ENCODE peak calls at places on chromosomes 13 and 19, in ten cellular contexts. One of them, this sample, is unnamed.

GRCh38 chr19:29851769-29852521 is 40.2 kb downstream of the CCNE1 start:
- DNase-seq in HFF-Myc: no peak
- DNase-seq in CD8-positive, alpha-beta T cell: no peak
- DNase-seq in uterus: no peak
- DNase-seq in AG09319: no peak
- DNase-seq in tibial artery: no peak
- DNase-seq in omental fat pad: no peak
- DNase-seq in BJ: no peak
- DNase-seq in AG10803: no peak
- DNase-seq in lower lobe of right lung: no peak
- DNase-seq in this sample: no peak

GRCh38 chr13:52738719-52739467 is 727 bp downstream of the CNMD start:
- DNase-seq in lower lobe of right lung: no peak
- DNase-seq in AG09319: no peak
- DNase-seq in uterus: no peak
- DNase-seq in tibial artery: no peak
- DNase-seq in HFF-Myc: no peak
- DNase-seq in CD8-positive, alpha-beta T cell: peak
- DNase-seq in AG10803: no peak
- DNase-seq in BJ: no peak
- DNase-seq in omental fat pad: no peak
- DNase-seq in this sample: peak

GRCh38 chr13:74158028-74158427 is 23.8 kb upstream of the KLF12 start:
- DNase-seq in HFF-Myc: no peak
- DNase-seq in lower lobe of right lung: no peak
- DNase-seq in AG09319: peak
- DNase-seq in omental fat pad: no peak
- DNase-seq in CD8-positive, alpha-beta T cell: no peak
- DNase-seq in tibial artery: no peak
- DNase-seq in BJ: no peak
- DNase-seq in uterus: peak
- DNase-seq in AG10803: no peak
- DNase-seq in this sample: no peak

GRCh38 chr13:74132768-74133656 is 1.2 kb downstream of the KLF12 start:
- DNase-seq in lower lobe of right lung: peak
- DNase-seq in BJ: no peak
- DNase-seq in AG10803: peak
- DNase-seq in HFF-Myc: no peak
- DNase-seq in CD8-positive, alpha-beta T cell: peak
- DNase-seq in tibial artery: peak
- DNase-seq in uterus: peak
- DNase-seq in omental fat pad: no peak
- DNase-seq in AG09319: no peak
- DNase-seq in this sample: peak

GRCh38 chr13:25423831-25424230 is 52.1 kb downstream of the ATP8A2 start:
- DNase-seq in uterus: no peak
- DNase-seq in omental fat pad: no peak
- DNase-seq in CD8-positive, alpha-beta T cell: no peak
- DNase-seq in BJ: no peak
- DNase-seq in AG10803: no peak
- DNase-seq in lower lobe of right lung: no peak
- DNase-seq in HFF-Myc: no peak
- DNase-seq in tibial artery: no peak
- DNase-seq in AG09319: no peak
- DNase-seq in this sample: no peak

GRCh38 chr19:46390866-46391265 is 22.5 kb downstream of the CCDC8 start:
- DNase-seq in AG09319: no peak
- DNase-seq in tibial artery: no peak
- DNase-seq in BJ: no peak
- DNase-seq in CD8-positive, alpha-beta T cell: no peak
- DNase-seq in lower lobe of right lung: peak
- DNase-seq in omental fat pad: no peak
- DNase-seq in uterus: no peak
- DNase-seq in HFF-Myc: no peak
- DNase-seq in AG10803: peak
- DNase-seq in this sample: no peak

GRCh38 chr13:34207872-34208271 is 389.9 kb downstream of the RFC3 start:
- DNase-seq in HFF-Myc: no peak
- DNase-seq in CD8-positive, alpha-beta T cell: no peak
- DNase-seq in BJ: peak
- DNase-seq in lower lobe of right lung: no peak
- DNase-seq in AG10803: peak
- DNase-seq in uterus: no peak
- DNase-seq in omental fat pad: no peak
- DNase-seq in tibial artery: no peak
- DNase-seq in AG09319: no peak
- DNase-seq in this sample: no peak

GRCh38 chr19:50449236-50449899 is 16.7 kb downstream of the MYBPC2 start:
- DNase-seq in tibial artery: no peak
- DNase-seq in AG10803: no peak
- DNase-seq in omental fat pad: no peak
- DNase-seq in HFF-Myc: no peak
- DNase-seq in lower lobe of right lung: no peak
- DNase-seq in uterus: no peak
- DNase-seq in AG09319: no peak
- DNase-seq in CD8-positive, alpha-beta T cell: no peak
- DNase-seq in BJ: no peak
- DNase-seq in this sample: no peak

GRCh38 chr13:37270206-37271001 is 164.9 kb upstream of the CSNK1A1L start:
- DNase-seq in CD8-positive, alpha-beta T cell: no peak
- DNase-seq in tibial artery: no peak
- DNase-seq in HFF-Myc: no peak
- DNase-seq in AG10803: peak
- DNase-seq in uterus: no peak
- DNase-seq in BJ: no peak
- DNase-seq in lower lobe of right lung: no peak
- DNase-seq in omental fat pad: no peak
- DNase-seq in AG09319: no peak
- DNase-seq in this sample: no peak

GRCh38 chr13:52128714-52129700 is at the start of gene NEK5:
- DNase-seq in CD8-positive, alpha-beta T cell: peak
- DNase-seq in HFF-Myc: peak
- DNase-seq in lower lobe of right lung: peak
- DNase-seq in omental fat pad: peak
- DNase-seq in AG10803: peak
- DNase-seq in AG09319: no peak
- DNase-seq in uterus: peak
- DNase-seq in tibial artery: peak
- DNase-seq in BJ: no peak
- DNase-seq in this sample: peak

GRCh38 chr13:52925221-52925620 is 76.8 kb upstream of the PCDH8 start:
- DNase-seq in tibial artery: no peak
- DNase-seq in CD8-positive, alpha-beta T cell: no peak
- DNase-seq in AG09319: no peak
- DNase-seq in lower lobe of right lung: no peak
- DNase-seq in omental fat pad: no peak
- DNase-seq in uterus: no peak
- DNase-seq in HFF-Myc: no peak
- DNase-seq in BJ: no peak
- DNase-seq in AG10803: no peak
- DNase-seq in this sample: no peak

GRCh38 chr13:40970803-40971202 is 48.3 kb downstream of the ELF1 start:
- DNase-seq in lower lobe of right lung: no peak
- DNase-seq in tibial artery: no peak
- DNase-seq in AG09319: no peak
- DNase-seq in BJ: no peak
- DNase-seq in uterus: no peak
- DNase-seq in CD8-positive, alpha-beta T cell: no peak
- DNase-seq in omental fat pad: no peak
- DNase-seq in AG10803: no peak
- DNase-seq in HFF-Myc: no peak
- DNase-seq in this sample: no peak

GRCh38 chr13:40975441-40975840 is 43.7 kb downstream of the ELF1 start:
- DNase-seq in tibial artery: no peak
- DNase-seq in BJ: no peak
- DNase-seq in CD8-positive, alpha-beta T cell: no peak
- DNase-seq in uterus: no peak
- DNase-seq in HFF-Myc: no peak
- DNase-seq in omental fat pad: no peak
- DNase-seq in AG10803: no peak
- DNase-seq in AG09319: no peak
- DNase-seq in lower lobe of right lung: no peak
- DNase-seq in this sample: no peak

GRCh38 chr13:40971321-40971720 is 47.8 kb downstream of the ELF1 start:
- DNase-seq in lower lobe of right lung: no peak
- DNase-seq in omental fat pad: no peak
- DNase-seq in AG10803: no peak
- DNase-seq in AG09319: no peak
- DNase-seq in HFF-Myc: no peak
- DNase-seq in BJ: no peak
- DNase-seq in tibial artery: no peak
- DNase-seq in CD8-positive, alpha-beta T cell: no peak
- DNase-seq in uterus: no peak
- DNase-seq in this sample: no peak

GRCh38 chr13:40973409-40973808 is 45.7 kb downstream of the ELF1 start:
- DNase-seq in BJ: no peak
- DNase-seq in omental fat pad: no peak
- DNase-seq in AG09319: no peak
- DNase-seq in uterus: no peak
- DNase-seq in CD8-positive, alpha-beta T cell: no peak
- DNase-seq in lower lobe of right lung: no peak
- DNase-seq in AG10803: no peak
- DNase-seq in HFF-Myc: no peak
- DNase-seq in tibial artery: no peak
- DNase-seq in this sample: no peak

GRCh38 chr13:40974460-40975407 is 44.4 kb downstream of the ELF1 start:
- DNase-seq in AG10803: peak
- DNase-seq in tibial artery: no peak
- DNase-seq in AG09319: no peak
- DNase-seq in uterus: no peak
- DNase-seq in CD8-positive, alpha-beta T cell: peak
- DNase-seq in lower lobe of right lung: no peak
- DNase-seq in omental fat pad: no peak
- DNase-seq in HFF-Myc: no peak
- DNase-seq in BJ: no peak
- DNase-seq in this sample: peak
- TF ChIP-seq CTCF in AG10803: peak
- TF ChIP-seq CTCF in tibial artery: no peak
- TF ChIP-seq CTCF in AG09319: peak
- TF ChIP-seq CTCF in uterus: peak
- TF ChIP-seq CTCF in CD8-positive, alpha-beta T cell: peak
- TF ChIP-seq CTCF in lower lobe of right lung: peak
- TF ChIP-seq CTCF in omental fat pad: no peak
- TF ChIP-seq CTCF in HFF-Myc: peak
- TF ChIP-seq CTCF in BJ: peak
- TF ChIP-seq CTCF in this sample: no peak

GRCh38 chr13:78802912-78803311 is 144.0 kb upstream of the OBI1 start:
- DNase-seq in AG10803: no peak
- DNase-seq in HFF-Myc: no peak
- DNase-seq in CD8-positive, alpha-beta T cell: no peak
- DNase-seq in lower lobe of right lung: no peak
- DNase-seq in tibial artery: no peak
- DNase-seq in uterus: no peak
- DNase-seq in AG09319: no peak
- DNase-seq in BJ: no peak
- DNase-seq in omental fat pad: no peak
- DNase-seq in this sample: no peak

GRCh38 chr13:78806457-78806856 is 147.5 kb upstream of the OBI1 start:
- DNase-seq in CD8-positive, alpha-beta T cell: no peak
- DNase-seq in AG10803: no peak
- DNase-seq in HFF-Myc: no peak
- DNase-seq in lower lobe of right lung: no peak
- DNase-seq in omental fat pad: no peak
- DNase-seq in AG09319: no peak
- DNase-seq in tibial artery: no peak
- DNase-seq in BJ: no peak
- DNase-seq in uterus: no peak
- DNase-seq in this sample: peak
- TF ChIP-seq CTCF in CD8-positive, alpha-beta T cell: peak
- TF ChIP-seq CTCF in AG10803: no peak
- TF ChIP-seq CTCF in HFF-Myc: no peak
- TF ChIP-seq CTCF in lower lobe of right lung: peak
- TF ChIP-seq CTCF in omental fat pad: no peak
- TF ChIP-seq CTCF in AG09319: no peak
- TF ChIP-seq CTCF in tibial artery: no peak
- TF ChIP-seq CTCF in BJ: peak
- TF ChIP-seq CTCF in uterus: no peak
- TF ChIP-seq CTCF in this sample: peak

GRCh38 chr13:97588993-97589392 is 155.0 kb downstream of the RAP2A start:
- DNase-seq in uterus: no peak
- DNase-seq in CD8-positive, alpha-beta T cell: no peak
- DNase-seq in BJ: no peak
- DNase-seq in lower lobe of right lung: no peak
- DNase-seq in omental fat pad: no peak
- DNase-seq in HFF-Myc: no peak
- DNase-seq in tibial artery: no peak
- DNase-seq in AG10803: no peak
- DNase-seq in AG09319: no peak
- DNase-seq in this sample: no peak
- TF ChIP-seq CTCF in uterus: no peak
- TF ChIP-seq CTCF in CD8-positive, alpha-beta T cell: no peak
- TF ChIP-seq CTCF in BJ: no peak
- TF ChIP-seq CTCF in lower lobe of right lung: no peak
- TF ChIP-seq CTCF in omental fat pad: no peak
- TF ChIP-seq CTCF in HFF-Myc: no peak
- TF ChIP-seq CTCF in tibial artery: no peak
- TF ChIP-seq CTCF in AG10803: no peak
- TF ChIP-seq CTCF in AG09319: no peak
- TF ChIP-seq CTCF in this sample: no peak

GRCh38 chr13:70967564-70967963 is 859.3 kb upstream of the KLHL1 start:
- DNase-seq in HFF-Myc: no peak
- DNase-seq in lower lobe of right lung: no peak
- DNase-seq in uterus: no peak
- DNase-seq in BJ: no peak
- DNase-seq in tibial artery: no peak
- DNase-seq in CD8-positive, alpha-beta T cell: no peak
- DNase-seq in omental fat pad: no peak
- DNase-seq in AG09319: no peak
- DNase-seq in AG10803: no peak
- DNase-seq in this sample: no peak

GRCh38 chr13:70959376-70959775 is 851.1 kb upstream of the KLHL1 start:
- DNase-seq in CD8-positive, alpha-beta T cell: no peak
- DNase-seq in AG10803: no peak
- DNase-seq in omental fat pad: no peak
- DNase-seq in tibial artery: no peak
- DNase-seq in BJ: no peak
- DNase-seq in AG09319: no peak
- DNase-seq in HFF-Myc: no peak
- DNase-seq in uterus: no peak
- DNase-seq in lower lobe of right lung: no peak
- DNase-seq in this sample: no peak

GRCh38 chr13:70960841-70961443 is 852.7 kb upstream of the KLHL1 start:
- DNase-seq in lower lobe of right lung: no peak
- DNase-seq in uterus: no peak
- DNase-seq in tibial artery: no peak
- DNase-seq in AG09319: no peak
- DNase-seq in HFF-Myc: peak
- DNase-seq in omental fat pad: no peak
- DNase-seq in CD8-positive, alpha-beta T cell: no peak
- DNase-seq in AG10803: peak
- DNase-seq in BJ: no peak
- DNase-seq in this sample: peak

DNA sequence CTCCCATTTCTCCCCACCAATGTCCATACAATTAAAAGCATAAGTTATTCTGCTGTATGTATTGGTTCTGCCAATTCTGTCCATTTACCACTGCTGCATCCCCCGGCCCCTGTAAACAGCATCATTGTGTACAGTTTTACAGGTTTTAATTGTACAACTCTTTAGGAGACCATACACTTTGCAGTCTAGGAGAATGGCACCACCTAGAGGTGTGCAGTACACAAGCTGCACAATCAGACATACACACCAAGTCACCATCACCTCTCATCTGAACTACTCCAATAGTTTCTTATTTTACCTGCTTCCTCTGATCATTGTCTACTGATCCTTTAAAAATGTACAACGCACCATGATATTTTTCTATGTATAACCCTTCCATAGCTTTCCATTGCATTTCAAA is 855.9 kb upstream of the KLHL1 start:
- DNase-seq in omental fat pad: no peak
- DNase-seq in uterus: no peak
- DNase-seq in tibial artery: no peak
- DNase-seq in HFF-Myc: no peak
- DNase-seq in AG09319: no peak
- DNase-seq in CD8-positive, alpha-beta T cell: no peak
- DNase-seq in AG10803: no peak
- DNase-seq in lower lobe of right lung: no peak
- DNase-seq in BJ: no peak
- DNase-seq in this sample: no peak
- TF ChIP-seq CTCF in omental fat pad: no peak
- TF ChIP-seq CTCF in uterus: no peak
- TF ChIP-seq CTCF in tibial artery: no peak
- TF ChIP-seq CTCF in HFF-Myc: no peak
- TF ChIP-seq CTCF in AG09319: no peak
- TF ChIP-seq CTCF in CD8-positive, alpha-beta T cell: no peak
- TF ChIP-seq CTCF in AG10803: no peak
- TF ChIP-seq CTCF in lower lobe of right lung: no peak
- TF ChIP-seq CTCF in BJ: no peak
- TF ChIP-seq CTCF in this sample: peak